ENCODE peak calls at places on chromosomes 6 and 20, in four cellular contexts. D is H1, B is GM12878, P is K562. R is an unnamed sample.

GRCh38 chr6:79946242-79946641 is 1.1 kb downstream of the ELOVL4 start:
- DNase-seq in D (no peak), B (no peak), P (no peak), R (peak)

GRCh38 chr6:81049425-81050042 is 702.9 kb downstream of the TENT5A start:
- DNase-seq in D (no peak), B (no peak), P (no peak), R (no peak)

GRCh38 chr20:50272413-50273120 is 81.9 kb downstream of the CEBPB start:
- DNase-seq in D (no peak), B (no peak), P (no peak), R (peak)

GRCh38 chr6:12296255-12296573 is 6.1 kb downstream of the EDN1 start:
- DNase-seq in B (no peak), D (no peak), P (no peak), R (peak)

GRCh38 chr20:3777726-3778629 is 3.3 kb downstream of the SPEF1 start:
- DNase-seq in B (no peak), P (no peak), D (peak), R (no peak)

GRCh38 chr6:158021376-158021775 is 39.7 kb downstream of the SYNJ2 start:
- DNase-seq in B (no peak), D (no peak), P (no peak), R (no peak)

GRCh38 chr6:129105793-129106192 is 222.9 kb downstream of the LAMA2 start:
- DNase-seq in D (no peak), P (no peak), B (no peak), R (no peak)

GRCh38 chr6:3209114-3210023 is 18.1 kb downstream of the TUBB2B start:
- DNase-seq in B (peak), P (peak), D (peak), R (peak)

GRCh38 chr6:43608310-43608763 is 20.7 kb downstream of the GTPBP2 start:
- DNase-seq in P (peak), B (peak), D (peak), R (peak)

GRCh38 chr20:46060975-46061374 is 28.8 kb downstream of the NCOA5 start:
- DNase-seq in B (no peak), P (no peak), D (peak), R (no peak)

GRCh38 chr6:147949981-147950622 is 392.5 kb upstream of the SASH1 start:
- DNase-seq in P (no peak), B (no peak), D (no peak), R (no peak)

GRCh38 chr20:24366605-24367004 is 102.8 kb upstream of the SYNDIG1 start:
- DNase-seq in P (no peak), B (no peak), D (no peak), R (no peak)

GRCh38 chr6:115551510-115551909 is 509.2 kb downstream of the FRK start:
- DNase-seq in D (no peak), B (no peak), P (no peak), R (no peak)

GRCh38 chr20:6590891-6591679 is 176.4 kb upstream of the BMP2 start:
- DNase-seq in D (no peak), B (no peak), P (no peak), R (no peak)

GRCh38 chr6:84255641-84256040 is 28.2 kb upstream of the CEP162 start:
- DNase-seq in D (no peak), B (no peak), P (no peak), R (no peak)

GRCh38 chr6:52612336-52613096 is 35.7 kb upstream of the TRAM2 start:
- DNase-seq in B (no peak), P (no peak), D (no peak), R (no peak)

GRCh38 chr20:53702617-53703016 is 109.0 kb upstream of the ZNF217 start:
- DNase-seq in P (no peak), D (no peak), B (no peak), R (no peak)

GRCh38 chr20:52429029-52429428 is 237.4 kb upstream of the ZFP64 start:
- DNase-seq in B (no peak), P (no peak), D (no peak), R (no peak)

GRCh38 chr6:55578537-55579363 is at the start of gene HMGCLL1:
- DNase-seq in P (no peak), B (no peak), D (peak), R (no peak)

GRCh38 chr6:78533426-78533825 is 333.9 kb upstream of the IRAK1BP1 start:
- DNase-seq in B (no peak), D (no peak), P (no peak), R (no peak)

GRCh38 chr20:47665221-47665991 is 119.9 kb downstream of the SULF2 start:
- DNase-seq in D (no peak), P (no peak), B (no peak), R (no peak)
- TF ChIP-seq BRCA1 in D (no peak), P (no peak), B (no peak), R (no peak)

GRCh38 chr6:96990462-96990861 is 65.9 kb downstream of the KLHL32 start:
- DNase-seq in P (no peak), B (no peak), D (no peak), R (no peak)
- TF ChIP-seq TAF1 in P (no peak), B (no peak), D (no peak), R (no peak)

GRCh38 chr20:60572991-60573390 is 614.8 kb downstream of the CDH26 start:
- DNase-seq in B (no peak), P (no peak), D (no peak), R (no peak)
- TF ChIP-seq BRCA1 in B (no peak), P (no peak), D (no peak), R (no peak)

DNA sequence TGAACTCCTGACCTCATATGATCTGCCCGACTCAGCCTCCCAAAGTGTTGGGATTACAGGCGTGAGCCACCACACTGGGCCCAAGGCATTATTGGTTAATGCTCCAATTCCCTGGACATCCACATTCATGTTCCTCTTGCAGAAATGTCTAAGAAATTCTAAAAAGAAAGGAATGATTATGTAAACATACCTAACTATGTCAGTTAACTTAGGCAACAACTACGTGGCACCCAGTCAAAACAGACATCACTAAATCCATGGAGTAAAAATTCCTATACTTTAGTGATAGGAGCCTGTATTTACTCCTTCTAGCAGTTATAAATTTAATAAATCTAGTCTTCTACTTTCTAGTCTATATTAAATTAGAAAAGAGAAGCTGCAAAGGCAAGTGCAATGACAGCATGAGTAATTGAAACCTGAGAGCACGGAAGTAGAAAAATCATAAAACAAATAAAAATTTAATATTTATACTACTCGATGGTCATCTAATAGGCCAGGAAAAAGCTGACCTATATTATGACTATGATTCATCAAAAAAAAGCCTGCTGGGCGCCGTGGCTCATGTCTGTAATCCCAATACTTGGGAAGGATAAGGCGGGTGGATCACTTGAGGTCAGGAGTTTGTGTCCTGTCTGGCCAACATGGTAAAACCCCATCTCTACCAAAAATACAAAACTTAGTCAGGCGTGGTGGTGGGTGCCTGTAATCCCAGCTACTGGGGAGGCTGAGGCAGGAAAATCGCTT is 4.2 kb downstream of the AHI1 start:
- DNase-seq in D (no peak), B (no peak), P (no peak), R (no peak)
- TF ChIP-seq TAF1 in D (no peak), B (no peak), P (no peak), R (no peak)

GRCh38 chr6:46734867-46735719 is at the start of gene PLA2G7:
- DNase-seq in D (peak), B (no peak), P (no peak), R (no peak)
- TF ChIP-seq BRCA1 in D (no peak), B (no peak), P (no peak), R (no peak)

GRCh38 chr6:111743859-111744692 is 129.2 kb downstream of the FYN start:
- DNase-seq in P (no peak), D (peak), B (no peak), R (no peak)
- TF ChIP-seq TAF1 in P (no peak), D (no peak), B (no peak), R (no peak)

DNA sequence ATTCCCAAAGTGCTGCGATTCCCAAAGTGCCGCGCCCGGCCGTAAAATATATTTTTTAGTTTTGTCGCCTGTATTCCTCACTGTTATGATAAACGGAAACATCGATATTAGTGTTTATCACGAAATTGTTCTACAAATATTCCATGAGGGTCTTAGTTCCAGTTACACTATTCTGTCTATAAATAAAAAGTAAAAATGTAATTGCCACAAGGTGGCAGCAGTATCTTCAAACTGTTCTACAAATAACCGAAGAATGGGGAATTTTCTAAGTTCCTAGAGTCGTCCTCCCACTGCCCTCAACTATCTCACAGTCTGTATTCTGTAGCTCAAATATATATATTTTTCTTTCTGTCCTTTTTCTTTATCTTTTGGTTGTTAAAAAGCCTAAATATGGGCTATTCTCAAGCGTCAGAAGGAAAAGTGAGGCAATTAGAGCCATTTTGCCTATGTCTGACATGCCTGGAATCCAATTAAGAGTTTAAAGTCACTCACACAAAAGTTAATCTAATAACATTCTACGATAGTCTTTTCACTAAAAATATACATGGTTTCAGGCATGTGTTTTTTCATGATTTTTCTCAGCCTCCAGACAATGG is 14.1 kb upstream of the FAM162B start:
- DNase-seq in D (peak), P (peak), B (no peak), R (peak)
- TF ChIP-seq BRCA1 in D (no peak), P (no peak), B (no peak), R (no peak)

GRCh38 chr6:45837541-45838200 is 178.0 kb downstream of the CLIC5 start:
- DNase-seq in D (no peak), P (no peak), B (no peak), R (no peak)

GRCh38 chr6:45836984-45837383 is 178.7 kb downstream of the CLIC5 start:
- DNase-seq in P (no peak), D (no peak), B (no peak), R (no peak)

GRCh38 chr6:45838486-45838885 is 177.2 kb downstream of the CLIC5 start:
- DNase-seq in B (no peak), D (no peak), P (no peak), R (no peak)

GRCh38 chr6:45836438-45836824 is 179.2 kb downstream of the CLIC5 start:
- DNase-seq in D (no peak), P (no peak), B (no peak), R (no peak)

DNA sequence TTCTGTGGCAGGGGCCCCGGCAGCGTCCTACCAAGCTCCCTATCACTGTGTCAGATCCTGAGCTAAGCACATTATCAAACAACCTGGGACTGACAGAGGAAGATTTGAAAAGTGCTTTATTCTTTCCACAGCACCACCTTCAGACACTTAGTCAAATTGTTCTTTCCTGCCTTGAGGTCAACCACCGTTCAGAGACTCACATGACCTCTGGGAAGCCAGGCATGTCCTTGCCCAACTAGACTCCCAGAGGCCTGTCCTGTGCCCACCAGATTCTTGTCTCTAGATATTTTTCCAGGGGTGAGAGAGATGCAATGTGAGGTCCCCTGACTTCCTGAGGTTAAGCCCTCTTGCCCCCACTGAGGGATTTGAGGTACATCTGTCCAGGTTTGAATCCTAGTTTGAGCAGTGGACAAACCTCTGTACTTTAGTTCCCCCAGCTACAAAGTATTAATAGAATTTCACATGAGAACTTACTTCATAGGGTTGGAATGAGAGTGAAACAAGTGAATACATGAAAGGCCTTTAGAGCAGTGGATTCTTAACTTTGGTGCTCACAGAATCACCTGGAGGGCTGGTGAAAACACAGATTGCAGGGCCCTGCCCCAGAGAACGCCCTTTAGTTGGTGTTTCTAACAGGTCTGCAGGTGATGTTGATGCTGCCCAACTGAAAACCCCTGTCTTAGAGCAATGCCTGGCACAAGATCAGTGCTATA is 179.8 kb downstream of the CLIC5 start:
- DNase-seq in D (no peak), P (no peak), B (no peak), R (no peak)
- TF ChIP-seq TAF1 in D (no peak), P (no peak), B (no peak), R (no peak)

GRCh38 chr6:82702574-82702973 is 339.0 kb downstream of the TPBG start:
- DNase-seq in B (no peak), D (no peak), P (no peak), R (no peak)

GRCh38 chr6:82701341-82701740 is 337.7 kb downstream of the TPBG start:
- DNase-seq in B (no peak), P (no peak), D (no peak), R (no peak)

GRCh38 chr6:82704048-82704447 is 340.4 kb downstream of the TPBG start:
- DNase-seq in B (no peak), D (no peak), P (peak), R (no peak)

GRCh38 chr6:82711105-82711829 is 347.6 kb downstream of the TPBG start:
- DNase-seq in P (no peak), B (no peak), D (no peak), R (no peak)

GRCh38 chr6:82705579-82705978 is 342.0 kb downstream of the TPBG start:
- DNase-seq in B (no peak), D (no peak), P (no peak), R (no peak)
- TF ChIP-seq BRCA1 in B (no peak), D (no peak), P (no peak), R (no peak)

DNA sequence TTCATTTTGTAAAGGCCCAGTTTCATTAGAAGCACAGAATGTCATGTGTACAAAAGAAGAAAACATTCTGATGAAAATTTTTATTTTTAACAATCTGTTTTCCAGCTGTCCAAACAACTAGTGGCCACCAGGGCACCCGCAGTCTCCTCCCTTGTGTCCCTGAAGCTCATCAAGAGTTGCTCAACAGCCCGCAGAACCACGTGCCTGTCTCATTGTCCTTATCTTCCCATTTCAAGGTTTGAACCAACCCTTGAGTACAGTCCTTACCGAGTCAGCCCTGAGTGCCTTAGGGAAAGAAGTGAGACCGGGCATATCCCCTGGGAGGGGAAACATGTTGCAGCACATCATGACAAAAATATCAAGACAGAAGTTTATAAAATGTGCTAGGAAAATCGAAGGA is 15.9 kb upstream of the ZNF133 start:
- DNase-seq in D (no peak), P (peak), B (no peak), R (peak)
- TF ChIP-seq TAF1 in D (no peak), P (no peak), B (no peak), R (no peak)